ENCODE peak calls at places on chromosomes 2 and 18, in seven cellular contexts. L, X, C, Y, H, I and A are unnamed samples.

GRCh38 chr2:147442766-147443165 is 402.1 kb upstream of the ACVR2A start:
- DNase-seq in I (no peak), C (no peak), H (no peak), Y (no peak), L (no peak), X (no peak), A (no peak)

GRCh38 chr18:76562286-76562840 is 67.3 kb upstream of the ZNF516 start:
- DNase-seq in Y (no peak), I (no peak), X (no peak), H (no peak), C (no peak), L (no peak), A (no peak)

GRCh38 chr2:173350383-173350782 is 4.3 kb upstream of the CDCA7 start:
- DNase-seq in I (no peak), Y (no peak), H (no peak), X (no peak), L (no peak), C (no peak), A (no peak)

GRCh38 chr18:10851824-10852225 is 297.5 kb downstream of the PIEZO2 start:
- DNase-seq in I (no peak), H (peak; percentile 85), X (no peak), L (no peak), C (no peak), Y (no peak), A (no peak)

GRCh38 chr18:34280653-34281052 is 55.9 kb upstream of the NOL4 start:
- DNase-seq in Y (no peak), C (no peak), H (no peak), X (no peak), L (no peak), I (no peak), A (no peak)

GRCh38 chr2:46298272-46298521 is 990 bp downstream of the EPAS1 start:
- DNase-seq in I (no peak), C (no peak), H (no peak), L (no peak), Y (no peak), X (no peak), A (no peak)

GRCh38 chr2:219087371-219087770 is 26.6 kb upstream of the IHH start:
- DNase-seq in H (no peak), Y (no peak), I (no peak), L (no peak), C (no peak), X (no peak), A (no peak)

GRCh38 chr2:233604826-233605225 is 12.6 kb upstream of the UGT1A8 start:
- DNase-seq in H (no peak), C (no peak), I (no peak), L (no peak), X (no peak), Y (no peak), A (no peak)

GRCh38 chr2:88626171-88627054 is 851 bp downstream of the EIF2AK3 start:
- DNase-seq in L (peak; percentile 62), H (no peak), Y (peak; percentile 29), C (peak; percentile 56), X (peak; percentile 18), I (peak; percentile 64), A (peak; percentile 74)

GRCh38 chr2:25164526-25164925 is 3.9 kb downstream of the POMC start:
- DNase-seq in I (no peak), C (no peak), H (peak; percentile 6), X (no peak), Y (no peak), L (no peak), A (no peak)

GRCh38 chr2:123073956-123074355 is 951.1 kb upstream of the CNTNAP5 start:
- DNase-seq in H (no peak), L (no peak), X (no peak), Y (no peak), I (no peak), C (no peak), A (no peak)

GRCh38 chr2:120957905-120958304 is 222.2 kb downstream of the GLI2 start:
- DNase-seq in L (no peak), C (peak; percentile 75), I (no peak), X (no peak), Y (peak; percentile 84), H (no peak), A (peak; percentile 78)

GRCh38 chr2:235833971-235834620 is 334.1 kb downstream of the GBX2 start:
- DNase-seq in I (no peak), C (no peak), L (peak; percentile 1), H (no peak), X (no peak), Y (no peak), A (no peak)

GRCh38 chr2:11320698-11321492 is 23.5 kb downstream of the ROCK2 start:
- DNase-seq in Y (no peak), I (no peak), L (no peak), C (no peak), H (no peak), X (no peak), A (no peak)

GRCh38 chr2:237966565-237967462 is at the start of gene UBE2F:
- DNase-seq in H (peak; percentile 98), L (peak; percentile 98), Y (peak; percentile 98), X (peak; percentile 97), I (peak; percentile 99), C (peak; percentile 97), A (peak; percentile 97)

GRCh38 chr2:190996338-190996946 is 17.5 kb downstream of the STAT1 start:
- DNase-seq in I (no peak), L (no peak), X (no peak), Y (peak; percentile 27), H (peak; percentile 56), C (peak; percentile 51), A (peak; percentile 33)

GRCh38 chr2:241541564-241542277 is 16.8 kb upstream of the BOK start:
- DNase-seq in L (no peak), C (no peak), X (no peak), Y (no peak), I (no peak), H (no peak), A (no peak)
- H3K4me3 ChIP-seq in L (peak overlapping the region; percentile 11), C (no peak overlapping the region), X (peak overlapping the region; percentile 31), Y (peak overlapping the region; percentile 47), I (no peak overlapping the region), H (peak overlapping the region; percentile 15), A (no peak overlapping the region)

GRCh38 chr18:57776354-57776753 is 26.8 kb downstream of the ATP8B1 start:
- DNase-seq in L (no peak), C (no peak), I (no peak), Y (no peak), X (no peak), H (no peak), A (no peak)
- H3K4me1 ChIP-seq in L (peaks cover 2% of the 10 kb centered on the region), C (peaks cover 76% of the 10 kb centered on the region), I (peaks cover 15% of the 10 kb centered on the region), Y (peaks cover 71% of the 10 kb centered on the region), X (peaks cover 10% of the 10 kb centered on the region), H (no peaks in the 10 kb centered on the region), A (peaks cover 2% of the 10 kb centered on the region)

GRCh38 chr2:55901941-55902340 is 21.6 kb downstream of the EFEMP1 start:
- DNase-seq in I (no peak), L (no peak), X (no peak), C (no peak), H (no peak), Y (no peak), A (no peak)
- H3K27ac ChIP-seq in I (peak overlapping the region; percentile 22), L (no peak overlapping the region), X (no peak overlapping the region), C (no peak overlapping the region), H (no peak overlapping the region), Y (no peak overlapping the region), A (no peak overlapping the region)

DNA sequence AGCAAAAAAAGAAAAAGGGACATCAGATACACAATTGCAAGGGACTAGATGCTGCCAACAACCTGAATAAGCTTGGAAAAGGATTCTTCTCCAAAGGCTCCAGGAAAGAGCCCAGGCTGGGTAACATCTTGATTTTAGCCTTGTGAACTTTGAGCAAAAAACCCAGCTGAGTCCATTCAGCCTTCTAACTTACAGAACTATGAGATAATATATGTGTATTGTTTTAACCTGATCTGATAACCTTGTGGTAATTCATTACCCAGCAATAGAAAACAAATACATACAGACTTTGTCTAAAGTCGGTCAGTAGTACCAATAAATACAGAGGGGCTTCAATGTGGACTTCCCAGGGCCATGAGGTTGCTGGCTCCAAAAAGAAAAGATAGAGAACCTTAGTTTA is 191.8 kb downstream of the KCNH7 start:
- DNase-seq in H (no peak), X (no peak), C (peak; percentile 37), Y (no peak), L (no peak), I (no peak), A (no peak)
- H3K4me3 ChIP-seq in H (no peak overlapping the region), X (no peak overlapping the region), C (no peak overlapping the region), Y (no peak overlapping the region), L (no peak overlapping the region), I (no peak overlapping the region), A (no peak overlapping the region)

DNA sequence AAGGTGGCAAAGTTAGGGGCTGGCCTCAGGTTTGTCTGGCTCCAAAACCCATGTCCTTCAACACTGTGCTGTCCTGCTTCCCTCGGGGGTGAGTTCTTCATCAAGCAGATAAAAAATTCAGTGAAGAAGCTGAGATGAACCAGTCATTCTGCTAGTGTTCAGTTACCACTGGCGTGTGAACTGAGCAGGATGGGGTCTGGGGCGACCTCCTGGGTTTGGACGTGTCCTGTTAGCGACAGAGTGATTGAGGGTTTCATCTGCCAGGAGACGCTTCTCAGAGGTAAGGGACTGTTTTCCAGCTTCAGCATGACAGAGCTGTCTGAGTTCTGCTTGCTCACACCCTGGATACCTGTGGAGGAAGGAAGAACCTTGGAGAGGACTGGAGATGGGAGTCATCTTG is 14.6 kb downstream of the CEP68 start:
- DNase-seq in L (no peak), X (no peak), C (no peak), Y (no peak), I (no peak), H (no peak), A (no peak)
- H3K4me1 ChIP-seq in L (peaks cover 5% of the 10 kb centered on the region), X (peaks cover 6% of the 10 kb centered on the region), C (peaks cover 32% of the 10 kb centered on the region), Y (peaks cover 76% of the 10 kb centered on the region), I (no peaks in the 10 kb centered on the region), H (peaks cover 2% of the 10 kb centered on the region), A (peaks cover 26% of the 10 kb centered on the region)

GRCh38 chr18:55243255-55243654 is 284.0 kb upstream of the CCDC68 start:
- DNase-seq in C (no peak), Y (no peak), L (no peak), X (no peak), H (no peak), I (no peak), A (no peak)

GRCh38 chr18:55246278-55246677 is 287.0 kb upstream of the CCDC68 start:
- DNase-seq in Y (no peak), I (no peak), X (no peak), H (no peak), C (no peak), L (no peak), A (no peak)

GRCh38 chr18:55245200-55245599 is 285.9 kb upstream of the CCDC68 start:
- DNase-seq in C (no peak), H (no peak), I (no peak), X (no peak), L (no peak), Y (no peak), A (no peak)

GRCh38 chr18:55243852-55244251 is 284.6 kb upstream of the CCDC68 start:
- DNase-seq in C (no peak), X (no peak), H (peak; percentile 85), I (no peak), Y (peak; percentile 80), L (no peak), A (no peak)

DNA sequence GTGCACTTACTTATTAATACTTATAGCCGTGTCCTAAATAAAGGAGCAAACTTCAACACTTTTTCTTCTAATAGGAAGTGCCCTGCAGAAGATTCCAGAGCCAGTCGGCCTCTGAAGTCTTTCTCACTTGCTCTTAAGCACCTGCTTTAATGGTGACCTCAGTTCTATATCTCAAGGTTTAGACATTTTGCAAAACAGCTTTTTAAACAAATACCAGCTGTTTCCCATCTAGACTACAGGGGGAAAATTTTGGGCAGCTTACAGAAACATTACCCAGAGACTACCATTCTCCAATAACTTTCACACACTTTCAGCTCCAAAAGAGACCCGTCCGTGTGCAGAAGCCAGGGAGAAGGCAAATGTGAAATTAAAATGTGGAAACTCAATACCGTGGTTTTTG is 285.3 kb upstream of the CCDC68 start:
- DNase-seq in X (no peak), L (no peak), H (peak; percentile 38), Y (no peak), C (no peak), I (no peak), A (no peak)
- H3K27ac ChIP-seq in X (no peak overlapping the region), L (peak overlapping the region; percentile 59), H (no peak overlapping the region), Y (peak overlapping the region; percentile 81), C (no peak overlapping the region), I (peak overlapping the region; percentile 82), A (peak overlapping the region; percentile 36)